ENCODE peak calls at places on chromosomes 1 and 21, in seven cellular contexts. One of them, this sample, is unnamed.

GRCh38 chr21:44932366-44933181 is 7.3 kb upstream of the SLX9 start:
- DNase-seq in nucleus accumbens: no peak
- DNase-seq in bronchial epithelial cell: no peak
- DNase-seq in HS-27A: no peak
- DNase-seq in D721Med: peak
- DNase-seq in EL: no peak
- DNase-seq in sciatic nerve: no peak
- DNase-seq in this sample: peak

GRCh38 chr1:182015360-182015759 is 46.2 kb downstream of the ZNF648 start:
- DNase-seq in D721Med: no peak
- DNase-seq in nucleus accumbens: no peak
- DNase-seq in EL: no peak
- DNase-seq in sciatic nerve: no peak
- DNase-seq in HS-27A: no peak
- DNase-seq in bronchial epithelial cell: no peak
- DNase-seq in this sample: no peak

GRCh38 chr1:94514095-94514727 is 27.3 kb downstream of the F3 start:
- DNase-seq in bronchial epithelial cell: peak
- DNase-seq in nucleus accumbens: no peak
- DNase-seq in HS-27A: no peak
- DNase-seq in sciatic nerve: no peak
- DNase-seq in EL: no peak
- DNase-seq in D721Med: no peak
- DNase-seq in this sample: peak

GRCh38 chr1:215376544-215377264 is 190.4 kb upstream of the KCTD3 start:
- DNase-seq in bronchial epithelial cell: no peak
- DNase-seq in HS-27A: no peak
- DNase-seq in EL: peak
- DNase-seq in nucleus accumbens: no peak
- DNase-seq in D721Med: no peak
- DNase-seq in sciatic nerve: no peak
- DNase-seq in this sample: peak

GRCh38 chr1:40708750-40709099 is 17.2 kb downstream of the NFYC start:
- DNase-seq in sciatic nerve: no peak
- DNase-seq in D721Med: no peak
- DNase-seq in HS-27A: no peak
- DNase-seq in nucleus accumbens: no peak
- DNase-seq in EL: peak
- DNase-seq in bronchial epithelial cell: peak
- DNase-seq in this sample: peak

GRCh38 chr1:158686430-158687009 is at the start of gene SPTA1:
- DNase-seq in EL: no peak
- DNase-seq in D721Med: no peak
- DNase-seq in nucleus accumbens: no peak
- DNase-seq in sciatic nerve: no peak
- DNase-seq in HS-27A: no peak
- DNase-seq in bronchial epithelial cell: no peak
- DNase-seq in this sample: peak

GRCh38 chr1:56397811-56398231 is 181.5 kb downstream of the PLPP3 start:
- DNase-seq in bronchial epithelial cell: peak
- DNase-seq in D721Med: no peak
- DNase-seq in sciatic nerve: no peak
- DNase-seq in nucleus accumbens: no peak
- DNase-seq in HS-27A: no peak
- DNase-seq in EL: no peak
- DNase-seq in this sample: peak

GRCh38 chr1:3247521-3248031 is 178.6 kb downstream of the PRDM16 start:
- DNase-seq in nucleus accumbens: no peak
- DNase-seq in sciatic nerve: no peak
- DNase-seq in EL: no peak
- DNase-seq in bronchial epithelial cell: no peak
- DNase-seq in D721Med: no peak
- DNase-seq in HS-27A: no peak
- DNase-seq in this sample: no peak

GRCh38 chr1:30506785-30507312 is 216.5 kb downstream of the MATN1 start:
- DNase-seq in bronchial epithelial cell: no peak
- DNase-seq in sciatic nerve: peak
- DNase-seq in EL: no peak
- DNase-seq in D721Med: no peak
- DNase-seq in nucleus accumbens: no peak
- DNase-seq in HS-27A: no peak
- DNase-seq in this sample: no peak

GRCh38 chr1:160205242-160205973 is at the start of gene PEA15:
- DNase-seq in nucleus accumbens: peak
- DNase-seq in D721Med: peak
- DNase-seq in sciatic nerve: peak
- DNase-seq in HS-27A: no peak
- DNase-seq in EL: peak
- DNase-seq in bronchial epithelial cell: no peak
- DNase-seq in this sample: peak

GRCh38 chr1:67058242-67058641 is 4.3 kb upstream of the SLC35D1 start:
- DNase-seq in sciatic nerve: no peak
- DNase-seq in D721Med: no peak
- DNase-seq in HS-27A: no peak
- DNase-seq in EL: no peak
- DNase-seq in nucleus accumbens: no peak
- DNase-seq in bronchial epithelial cell: no peak
- DNase-seq in this sample: no peak

GRCh38 chr1:54163051-54163450 is 10.3 kb upstream of the CDCP2 start:
- DNase-seq in nucleus accumbens: no peak
- DNase-seq in bronchial epithelial cell: no peak
- DNase-seq in HS-27A: no peak
- DNase-seq in sciatic nerve: no peak
- DNase-seq in D721Med: no peak
- DNase-seq in EL: no peak
- DNase-seq in this sample: no peak

GRCh38 chr1:153612755-153613331 is at the start of gene S100A16:
- DNase-seq in sciatic nerve: peak
- DNase-seq in bronchial epithelial cell: peak
- DNase-seq in HS-27A: no peak
- DNase-seq in D721Med: no peak
- DNase-seq in nucleus accumbens: peak
- DNase-seq in EL: peak
- DNase-seq in this sample: peak

GRCh38 chr1:32200226-32201010 is at the start of gene CCDC28B:
- DNase-seq in EL: peak
- DNase-seq in sciatic nerve: peak
- DNase-seq in HS-27A: peak
- DNase-seq in bronchial epithelial cell: peak
- DNase-seq in D721Med: peak
- DNase-seq in nucleus accumbens: peak
- DNase-seq in this sample: peak

GRCh38 chr1:3710251-3710650 is 42.0 kb upstream of the CCDC27 start:
- DNase-seq in EL: no peak
- DNase-seq in HS-27A: no peak
- DNase-seq in bronchial epithelial cell: no peak
- DNase-seq in nucleus accumbens: no peak
- DNase-seq in sciatic nerve: no peak
- DNase-seq in D721Med: no peak
- DNase-seq in this sample: no peak

GRCh38 chr1:13520985-13521384 is 7.2 kb upstream of the LRRC38 start:
- DNase-seq in bronchial epithelial cell: no peak
- DNase-seq in D721Med: no peak
- DNase-seq in sciatic nerve: no peak
- DNase-seq in nucleus accumbens: no peak
- DNase-seq in EL: no peak
- DNase-seq in HS-27A: no peak
- DNase-seq in this sample: no peak

GRCh38 chr1:20409017-20409416 is 77.0 kb downstream of the CAMK2N1 start:
- DNase-seq in D721Med: no peak
- DNase-seq in EL: no peak
- DNase-seq in sciatic nerve: no peak
- DNase-seq in bronchial epithelial cell: no peak
- DNase-seq in HS-27A: no peak
- DNase-seq in nucleus accumbens: no peak
- DNase-seq in this sample: no peak

GRCh38 chr1:156889802-156890585 is 3.5 kb upstream of the PEAR1 start:
- DNase-seq in D721Med: peak
- DNase-seq in nucleus accumbens: peak
- DNase-seq in bronchial epithelial cell: peak
- DNase-seq in EL: peak
- DNase-seq in HS-27A: peak
- DNase-seq in sciatic nerve: peak
- DNase-seq in this sample: peak

GRCh38 chr1:183456826-183457225 is 15.5 kb upstream of the SMG7 start:
- DNase-seq in HS-27A: no peak
- DNase-seq in EL: no peak
- DNase-seq in bronchial epithelial cell: no peak
- DNase-seq in D721Med: no peak
- DNase-seq in nucleus accumbens: no peak
- DNase-seq in sciatic nerve: no peak
- DNase-seq in this sample: no peak

GRCh38 chr1:59139396-59139795 is 157.5 kb upstream of the FGGY start:
- DNase-seq in EL: no peak
- DNase-seq in bronchial epithelial cell: peak
- DNase-seq in HS-27A: no peak
- DNase-seq in sciatic nerve: no peak
- DNase-seq in nucleus accumbens: no peak
- DNase-seq in D721Med: no peak
- DNase-seq in this sample: no peak

GRCh38 chr21:37568916-37569315 is 202.3 kb downstream of the DYRK1A start:
- DNase-seq in nucleus accumbens: no peak
- DNase-seq in HS-27A: no peak
- DNase-seq in D721Med: no peak
- DNase-seq in EL: no peak
- DNase-seq in bronchial epithelial cell: no peak
- DNase-seq in sciatic nerve: no peak
- DNase-seq in this sample: no peak

GRCh38 chr21:29166853-29167252 is 36.4 kb downstream of the MAP3K7CL start:
- DNase-seq in EL: no peak
- DNase-seq in bronchial epithelial cell: no peak
- DNase-seq in D721Med: no peak
- DNase-seq in HS-27A: no peak
- DNase-seq in sciatic nerve: no peak
- DNase-seq in nucleus accumbens: no peak
- DNase-seq in this sample: no peak

GRCh38 chr1:183515002-183515689 is 42.8 kb downstream of the SMG7 start:
- DNase-seq in EL: peak
- DNase-seq in D721Med: no peak
- DNase-seq in nucleus accumbens: no peak
- DNase-seq in HS-27A: peak
- DNase-seq in sciatic nerve: no peak
- DNase-seq in bronchial epithelial cell: peak
- DNase-seq in this sample: peak

GRCh38 chr1:158992787-158993312 is 16.9 kb upstream of the IFI16 start:
- DNase-seq in bronchial epithelial cell: no peak
- DNase-seq in D721Med: no peak
- DNase-seq in EL: no peak
- DNase-seq in sciatic nerve: no peak
- DNase-seq in HS-27A: no peak
- DNase-seq in nucleus accumbens: no peak
- DNase-seq in this sample: no peak

GRCh38 chr1:151728151-151728711 is 6.9 kb downstream of the RIIAD1 start:
- DNase-seq in HS-27A: no peak
- DNase-seq in sciatic nerve: no peak
- DNase-seq in bronchial epithelial cell: no peak
- DNase-seq in D721Med: no peak
- DNase-seq in EL: peak
- DNase-seq in nucleus accumbens: peak
- DNase-seq in this sample: peak